ENCODE peak calls at places on chromosomes 16 and 17, in five cellular contexts. M is upper lobe of left lung, J is HCT116, O is GM23338, C is Panc1. I is an unnamed sample. For H3K4me1, the result is how much of the 10 kb centered on the place peaks cover.

GRCh38 chr17:28897769-28898259 is 281 bp upstream of the FLOT2 start:
- ATAC-seq in C (peak), O (peak), M (peak), J (peak), I (peak)

GRCh38 chr16:26594666-26595065 is 472.1 kb upstream of the C16orf82 start:
- ATAC-seq in M (no peak), C (no peak), O (no peak), J (no peak), I (no peak)

GRCh38 chr17:28509784-28510183 is 3.6 kb downstream of the FOXN1 start:
- ATAC-seq in O (no peak), J (no peak), M (no peak), C (no peak), I (no peak)

GRCh38 chr17:69609495-69610315 is 195.2 kb downstream of the MAP2K6 start:
- ATAC-seq in C (no peak), M (no peak), O (peak), J (peak), I (no peak)

GRCh38 chr17:45409659-45410076 is 23.0 kb downstream of the ARHGAP27 start:
- ATAC-seq in J (no peak), C (no peak), O (no peak), M (no peak), I (no peak)

GRCh38 chr16:17312100-17312732 is 158.5 kb downstream of the XYLT1 start:
- ATAC-seq in M (no peak), J (peak), O (no peak), C (no peak), I (peak)

GRCh38 chr16:81770008-81770407 is 9.1 kb upstream of the PLCG2 start:
- ATAC-seq in M (no peak), J (no peak), O (no peak), C (no peak), I (no peak)

GRCh38 chr17:4815043-4815675 is 8.2 kb downstream of the PLD2 start:
- ATAC-seq in J (peak), O (peak), C (peak), M (no peak), I (no peak)

GRCh38 chr17:40015005-40015997 is at the start of gene CSF3:
- ATAC-seq in J (no peak), O (no peak), M (peak), C (no peak), I (no peak)

GRCh38 chr17:6641374-6641818 is 536 bp downstream of the TXNDC17 start:
- ATAC-seq in O (peak), C (peak), M (peak), J (peak), I (no peak)

GRCh38 chr16:31352344-31353115 is 2.4 kb upstream of the ITGAX start:
- ATAC-seq in J (no peak), O (no peak), C (no peak), M (no peak), I (no peak)

GRCh38 chr16:25135239-25135878 is 23.8 kb downstream of the LCMT1 start:
- ATAC-seq in J (peak), M (no peak), O (no peak), C (peak), I (no peak)

GRCh38 chr16:89972244-89973234 is 24.0 kb downstream of the DEF8 start:
- ATAC-seq in J (peak), C (peak), O (peak), M (peak), I (peak)

GRCh38 chr17:8038954-8039610 is at the start of gene ALOX15B:
- ATAC-seq in M (peak), O (peak), C (no peak), J (no peak), I (no peak)

GRCh38 chr16:27514806-27515205 is 34.9 kb downstream of the GTF3C1 start:
- ATAC-seq in O (no peak), C (no peak), J (no peak), M (no peak), I (no peak)

GRCh38 chr16:73956592-73957495 is 339.8 kb upstream of the PSMD7 start:
- ATAC-seq in O (peak), C (no peak), M (no peak), J (peak), I (no peak)

GRCh38 chr16:24988593-24989338 is 26.4 kb downstream of the ARHGAP17 start:
- ATAC-seq in O (peak), J (peak), C (peak), M (no peak), I (peak)

GRCh38 chr17:72193395-72194106 is 72.7 kb downstream of the SOX9 start:
- ATAC-seq in C (peak), M (peak), O (no peak), J (no peak), I (no peak)

GRCh38 chr17:17236295-17237025 is 508 bp downstream of the FLCN start:
- ATAC-seq in O (peak), J (peak), C (peak), M (peak), I (peak)

GRCh38 chr17:66910651-66911285 is 53.7 kb upstream of the CACNG4 start:
- ATAC-seq in M (no peak), J (no peak), C (no peak), O (no peak), I (no peak)

GRCh38 chr16:14427371-14427948 is 202.6 kb downstream of the PARN start:
- ATAC-seq in O (peak), M (no peak), C (no peak), J (peak), I (no peak)

GRCh38 chr16:19540241-19540970 is 15.1 kb upstream of the VPS35L start:
- ATAC-seq in M (no peak), O (no peak), J (no peak), C (no peak), I (no peak)

GRCh38 chr17:27381007-27381501 is 75.2 kb upstream of the KSR1 start:
- ATAC-seq in C (peak), O (peak), M (peak), J (peak), I (peak)

GRCh38 chr16:79751785-79752184 is 151.2 kb upstream of the MAF start:
- ATAC-seq in O (no peak), C (no peak), J (no peak), M (no peak), I (peak)

GRCh38 chr17:73297934-73298861 is 13.6 kb downstream of the CDC42EP4 start:
- ATAC-seq in M (peak), J (no peak), C (peak), O (peak), I (no peak)

GRCh38 chr16:8590161-8590688 is at the start of gene TMEM114:
- ATAC-seq in O (peak), C (no peak), M (no peak), J (no peak), I (no peak)

GRCh38 chr16:23784811-23785447 is 30.1 kb downstream of the CHP2 start:
- ATAC-seq in M (no peak), C (no peak), J (no peak), O (no peak), I (no peak)

GRCh38 chr17:60328679-60329078 is 63.3 kb downstream of the USP32 start:
- ATAC-seq in C (no peak), M (no peak), O (no peak), J (no peak), I (no peak)

GRCh38 chr17:17741346-17742023 is 60.2 kb downstream of the RAI1 start:
- ATAC-seq in C (no peak), O (peak), J (no peak), M (no peak), I (peak)

GRCh38 chr17:67137860-67138259 is 93.5 kb downstream of the CACNG1 start:
- ATAC-seq in J (no peak), C (no peak), O (no peak), M (no peak), I (no peak)

GRCh38 chr17:18102640-18103039 is 5.9 kb upstream of the MYO15A start:
- ATAC-seq in O (no peak), M (no peak), C (no peak), J (no peak), I (peak)

GRCh38 chr17:66165537-66166123 is 26.3 kb downstream of the CEP112 start:
- ATAC-seq in O (no peak), J (peak), M (no peak), C (no peak), I (peak)

GRCh38 chr17:60278237-60278636 is 113.7 kb downstream of the USP32 start:
- ATAC-seq in C (no peak), J (no peak), O (no peak), M (no peak), I (no peak)

GRCh38 chr16:55876854-55877253 is 1.7 kb upstream of the CES5A start:
- ATAC-seq in C (no peak), J (peak), M (no peak), O (no peak), I (no peak)

GRCh38 chr17:82859431-82860403 is 19.9 kb upstream of the ZNF750 start:
- ATAC-seq in J (peak), M (peak), C (peak), O (no peak), I (peak)

GRCh38 chr16:76634847-76635697 is 357.9 kb downstream of the CNTNAP4 start:
- ATAC-seq in C (no peak), O (no peak), J (no peak), M (peak), I (no peak)

GRCh38 chr17:65071861-65072260 is 15.3 kb upstream of the GNA13 start:
- ATAC-seq in J (no peak), C (no peak), O (no peak), M (no peak), I (peak)

GRCh38 chr16:66984902-66985311 is 3.5 kb upstream of the CES4A start:
- ATAC-seq in O (no peak), M (no peak), J (no peak), C (no peak), I (no peak)

GRCh38 chr17:247767-248166 is 66.3 kb upstream of the DOC2B start:
- ATAC-seq in J (no peak), O (no peak), C (no peak), M (no peak), I (peak)

GRCh38 chr16:23283571-23283970 is 18.5 kb upstream of the SCNN1B start:
- ATAC-seq in O (no peak), J (no peak), C (no peak), M (no peak), I (no peak)

DNA sequence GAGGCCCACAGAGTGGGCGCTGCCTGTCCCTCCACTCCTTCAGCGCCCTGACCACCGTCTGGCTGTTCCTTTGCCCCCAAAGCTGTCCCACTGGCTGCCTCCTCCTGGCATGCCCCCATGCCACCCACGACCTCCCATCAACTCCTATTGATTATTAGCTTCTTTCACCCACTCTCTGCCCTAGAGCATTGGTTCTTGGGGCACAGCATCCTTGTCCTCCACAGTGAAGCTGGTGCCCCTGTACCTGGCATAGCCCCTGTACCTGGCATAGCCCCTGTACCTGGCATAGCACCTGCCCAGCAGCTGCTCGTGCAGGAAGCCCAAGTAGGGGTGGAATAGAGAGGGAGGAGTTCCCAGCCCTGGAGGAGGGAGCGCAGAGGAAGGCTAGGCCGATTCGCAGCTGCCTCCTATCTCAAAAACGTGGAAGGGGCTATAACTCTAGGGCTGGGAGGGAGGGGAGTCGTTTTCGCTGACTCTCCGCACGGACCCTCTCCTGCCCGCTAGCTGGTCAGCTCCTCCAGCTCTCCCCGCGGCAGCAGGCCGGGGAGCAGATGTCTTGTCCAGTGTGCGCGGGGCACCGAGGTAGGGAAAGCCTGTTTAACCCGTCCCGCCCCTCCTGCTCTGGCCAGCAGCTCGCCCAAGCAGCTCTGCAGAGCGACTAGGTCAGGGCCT is 5.7 kb upstream of the ACTG1 start:
- ATAC-seq in O (peak), C (peak), J (peak), M (peak), I (no peak)
- H3K27ac ChIP-seq in O (no peak), C (peak), J (peak), M (peak), I (peak)

DNA sequence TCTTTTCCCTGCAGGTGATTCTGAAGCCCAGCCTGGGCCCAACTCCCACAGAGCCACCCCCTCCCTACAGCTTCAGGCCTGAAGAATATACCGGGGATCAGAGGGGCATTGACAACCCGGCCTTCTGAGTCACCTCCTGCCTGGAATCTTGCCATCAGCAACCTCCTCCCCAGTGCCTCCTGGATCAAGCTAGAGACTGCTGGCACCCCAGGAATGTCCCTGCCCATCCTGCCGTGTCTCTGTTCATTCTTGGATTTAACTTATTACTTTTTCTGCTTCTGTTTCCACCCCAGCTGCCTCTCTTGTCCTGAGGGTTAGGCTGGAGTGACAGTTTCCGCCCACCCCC is 4.9 kb downstream of the TMEM92 start:
- ATAC-seq in C (no peak), O (no peak), J (peak), M (no peak), I (peak)
- H3K4me1 ChIP-seq in C (under half), O (under half), J (under half), M (under half), I (under half)

GRCh38 chr17:76268991-76269981 is 4.1 kb downstream of the UBALD2 start:
- ATAC-seq in M (no peak), J (no peak), C (no peak), O (no peak), I (no peak)
- TF ChIP-seq POLR2AphosphoS5 in M (no peak), J (no peak), C (no peak), O (no peak), I (no peak)

GRCh38 chr17:37702605-37703004 is 42.3 kb downstream of the HNF1B start:
- ATAC-seq in J (peak), C (no peak), O (no peak), M (peak), I (no peak)
- H3K27ac ChIP-seq in J (no peak), C (no peak), O (no peak), M (no peak), I (no peak)

DNA sequence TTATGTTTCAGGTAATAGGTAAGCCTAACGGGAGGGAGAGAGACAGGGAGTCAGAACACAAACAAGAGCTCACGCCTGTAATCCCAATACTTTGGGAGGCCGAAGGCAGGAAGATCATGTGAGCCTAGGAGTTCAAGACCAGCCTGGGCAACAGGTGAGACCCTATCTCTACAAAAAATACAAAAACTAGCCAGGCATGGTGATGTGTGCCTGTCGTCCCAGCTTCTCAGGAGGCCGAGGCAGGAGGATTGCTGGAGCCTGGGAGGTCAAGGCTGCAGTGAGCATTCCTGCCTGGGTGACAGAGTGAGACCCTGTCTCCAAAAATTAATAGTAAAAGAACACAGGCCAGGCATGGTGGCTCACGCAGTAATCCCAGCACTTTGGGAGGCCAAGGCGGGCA is 27.4 kb downstream of the YWHAE start:
- ATAC-seq in C (no peak), J (no peak), O (no peak), M (no peak), I (no peak)
- H3K4me1 ChIP-seq in C (under half), J (under half), O (half or more), M (half or more), I (half or more)

GRCh38 chr17:35010093-35010492 is 29.8 kb downstream of the LIG3 start:
- ATAC-seq in J (no peak), C (no peak), O (no peak), M (no peak), I (no peak)

GRCh38 chr17:35006961-35007360 is 26.6 kb downstream of the LIG3 start:
- ATAC-seq in M (no peak), J (no peak), O (no peak), C (peak), I (no peak)

GRCh38 chr17:35002876-35003551 is 22.7 kb downstream of the LIG3 start:
- ATAC-seq in M (no peak), C (no peak), J (no peak), O (no peak), I (peak)

GRCh38 chr17:35003778-35004177 is 23.5 kb downstream of the LIG3 start:
- ATAC-seq in J (no peak), C (no peak), M (no peak), O (no peak), I (no peak)

DNA sequence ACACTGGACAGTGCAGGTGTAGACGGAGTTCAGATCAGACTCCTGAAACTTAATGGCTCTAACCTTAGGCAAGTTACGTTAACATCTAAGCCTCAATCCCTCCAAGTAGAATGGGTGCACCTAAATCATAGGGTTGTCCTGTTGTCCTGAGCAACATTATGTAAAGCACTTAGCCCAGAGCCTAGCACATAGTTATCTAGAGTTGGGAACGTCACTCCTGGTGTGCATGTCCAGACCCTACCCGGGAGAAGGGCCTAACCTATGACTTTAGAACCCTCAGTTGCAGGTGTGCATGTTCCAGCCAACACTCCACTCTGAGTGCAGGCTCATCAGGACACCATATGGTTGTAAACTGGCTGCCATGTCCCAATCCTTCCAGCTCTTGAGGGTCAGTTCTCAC is 26.0 kb downstream of the LIG3 start:
- ATAC-seq in C (no peak), O (no peak), J (no peak), M (no peak), I (no peak)
- TF ChIP-seq POLR2AphosphoS5 in C (no peak), O (no peak), J (no peak), M (no peak), I (no peak)

GRCh38 chr17:63571632-63572310 is 21.5 kb downstream of the DCAF7 start:
- ATAC-seq in J (no peak), O (no peak), C (peak), M (no peak), I (no peak)
- H3K27ac ChIP-seq in J (no peak), O (no peak), C (no peak), M (no peak), I (no peak)

DNA sequence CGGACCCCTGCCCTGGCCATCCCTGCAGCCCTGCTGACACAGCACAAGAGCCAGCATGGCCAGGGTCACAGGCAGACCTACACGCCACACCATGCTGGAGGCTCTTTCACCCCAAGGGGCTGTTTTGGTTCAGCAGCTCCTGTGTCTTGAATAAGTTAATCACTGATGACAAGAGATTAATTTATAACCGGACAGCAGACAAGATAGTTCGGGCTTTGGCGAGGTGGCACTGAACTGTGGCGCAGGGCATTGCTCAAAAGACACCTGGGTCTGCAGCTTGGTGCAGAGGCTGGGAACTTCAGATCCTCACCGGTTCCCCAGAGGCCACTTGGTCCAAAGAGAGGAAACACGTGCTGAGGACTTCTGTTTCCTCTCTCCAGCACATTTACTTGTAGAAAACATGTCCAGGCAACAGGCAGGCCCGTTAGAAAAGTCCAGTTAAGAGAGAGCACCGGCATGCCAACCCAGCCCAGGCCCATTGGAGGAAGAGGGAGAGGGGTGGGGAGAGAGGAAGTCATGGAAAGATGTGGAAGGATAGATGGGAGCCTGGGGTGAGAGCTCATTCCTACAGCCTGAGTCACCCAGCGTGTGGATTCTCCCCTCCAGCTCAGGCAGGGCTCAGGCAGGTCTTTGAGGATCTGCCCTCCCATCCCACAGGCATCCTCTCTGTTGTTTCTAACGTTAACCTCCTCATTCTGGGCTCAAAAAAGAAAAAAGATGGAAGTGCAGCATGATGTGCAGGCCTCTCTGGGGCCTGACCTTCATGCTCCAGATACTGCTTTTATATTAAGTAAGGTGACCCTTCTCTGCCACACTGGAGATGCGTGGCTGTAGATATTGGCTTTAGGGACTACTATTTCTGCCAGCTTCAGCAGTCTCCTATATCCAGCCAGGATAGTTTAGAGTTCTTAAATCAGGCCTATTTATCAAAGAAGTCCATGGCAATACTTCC is 80.0 kb upstream of the HNF1B start:
- ATAC-seq in C (peak), J (peak), O (peak), M (no peak), I (no peak)
- H3K4me1 ChIP-seq in C (under half), J (under half), O (under half), M (under half), I (under half)

I was measured in gastroesophageal sphincter.